ENCODE peak calls at places on chromosomes 7 and 10, in five cellular contexts. H, O, P, N and A are unnamed samples.

GRCh38 chr10:132520147-132520811 is 17.3 kb upstream of the INPP5A start:
- DNase-seq in O (peak), P (peak), N (no peak), H (peak), A (peak)

GRCh38 chr7:6448943-6449543 is 1.3 kb upstream of the DAGLB start:
- DNase-seq in P (peak), N (no peak), O (no peak), H (no peak), A (no peak)

GRCh38 chr7:19798986-19799385 is 25.6 kb upstream of the TMEM196 start:
- DNase-seq in N (no peak), H (no peak), P (no peak), O (no peak), A (no peak)

GRCh38 chr10:26064106-26064505 is 130.1 kb downstream of the MYO3A start:
- DNase-seq in N (no peak), H (no peak), O (no peak), P (no peak), A (no peak)

GRCh38 chr7:143882611-143883078 is 19.3 kb downstream of the TCAF1 start:
- DNase-seq in N (peak), H (peak), O (peak), P (peak), A (peak)

GRCh38 chr7:131336956-131337355 is 9.3 kb downstream of the MKLN1 start:
- DNase-seq in P (no peak), H (peak), O (no peak), N (no peak), A (peak)

GRCh38 chr7:37081436-37081835 is 357.1 kb upstream of the AOAH start:
- DNase-seq in O (peak), H (no peak), P (peak), N (no peak), A (peak)

GRCh38 chr7:27096756-27097514 is 1.1 kb upstream of the HOXA1 start:
- DNase-seq in P (peak), H (peak), O (peak), N (no peak), A (no peak)

GRCh38 chr7:67105382-67105781 is 108.7 kb downstream of the TYW1 start:
- DNase-seq in P (no peak), N (no peak), O (no peak), H (no peak), A (peak)

GRCh38 chr7:91193141-91193540 is 71.1 kb upstream of the FZD1 start:
- DNase-seq in N (no peak), H (peak), O (no peak), P (no peak), A (peak)

GRCh38 chr10:12978885-12979284 is 22.6 kb downstream of the CCDC3 start:
- DNase-seq in N (no peak), P (no peak), O (no peak), H (no peak), A (no peak)

GRCh38 chr7:151837285-151838042 is 39.5 kb downstream of the PRKAG2 start:
- DNase-seq in P (peak), O (no peak), N (no peak), H (no peak), A (peak)

GRCh38 chr7:157027568-157028527 is 17.4 kb upstream of the MNX1 start:
- DNase-seq in H (peak), P (peak), O (no peak), N (no peak), A (no peak)

GRCh38 chr10:59585046-59585700 is 124.5 kb downstream of the SLC16A9 start:
- DNase-seq in P (no peak), N (peak), H (no peak), O (no peak), A (no peak)

GRCh38 chr7:12738665-12739064 is 51.2 kb downstream of the ARL4A start:
- DNase-seq in P (no peak), O (no peak), N (no peak), H (no peak), A (no peak)

GRCh38 chr10:122911889-122912484 is 1.6 kb downstream of the FAM24A start:
- DNase-seq in N (peak), P (no peak), O (peak), H (peak), A (peak)

GRCh38 chr7:142500364-142500763 is 242.5 kb upstream of the PRSS58 start:
- DNase-seq in N (no peak), P (no peak), H (no peak), O (no peak), A (no peak)

GRCh38 chr10:124706462-124706857 is 37.7 kb downstream of the FAM53B start:
- DNase-seq in O (no peak), P (peak), H (no peak), N (no peak), A (no peak)

GRCh38 chr10:45001382-45002148 is 842 bp downstream of the ZNF22 start:
- DNase-seq in H (peak), P (peak), O (peak), N (peak), A (peak)

GRCh38 chr7:135186841-135187253 is 16.3 kb upstream of the CYREN start:
- DNase-seq in H (no peak), O (no peak), N (no peak), P (peak), A (no peak)

GRCh38 chr7:55366461-55367138 is 1.5 kb downstream of the LANCL2 start:
- DNase-seq in P (no peak), O (no peak), N (no peak), H (no peak), A (peak)

GRCh38 chr10:58373446-58373834 is 11.8 kb upstream of the TFAM start:
- DNase-seq in N (no peak), O (no peak), P (no peak), H (no peak), A (no peak)

GRCh38 chr10:117178190-117178589 is 19.1 kb upstream of the KCNK18 start:
- DNase-seq in P (no peak), H (no peak), N (no peak), O (no peak), A (no peak)

GRCh38 chr10:103374263-103374662 is 6.5 kb downstream of the TAF5 start:
- DNase-seq in H (no peak), O (no peak), P (no peak), N (no peak), A (no peak)

GRCh38 chr7:152762056-152762455 is 2.5 kb downstream of the ACTR3B start:
- DNase-seq in H (peak), O (no peak), P (no peak), N (no peak), A (peak)

GRCh38 chr10:128629111-128630096 is 503.2 kb upstream of the MKI67 start:
- DNase-seq in N (no peak), P (no peak), O (no peak), H (no peak), A (no peak)

GRCh38 chr10:131771634-131772358 is 129.0 kb upstream of the PPP2R2D start:
- DNase-seq in P (no peak), O (no peak), H (no peak), N (no peak), A (no peak)

GRCh38 chr10:102240467-102241036 is 760 bp downstream of the PITX3 start:
- DNase-seq in P (peak), O (no peak), H (peak), N (no peak), A (no peak)

GRCh38 chr10:44589931-44590330 is 205.0 kb upstream of the CXCL12 start:
- DNase-seq in O (no peak), H (no peak), N (peak), P (no peak), A (no peak)

GRCh38 chr7:50795831-50796230 is 13.1 kb upstream of the GRB10 start:
- DNase-seq in H (no peak), N (no peak), O (peak), P (peak), A (no peak)

GRCh38 chr10:43209064-43209455 is 57.8 kb downstream of the RASGEF1A start:
- DNase-seq in H (no peak), N (no peak), P (peak), O (no peak), A (no peak)

GRCh38 chr7:107253599-107253998 is 84.8 kb downstream of the HBP1 start:
- DNase-seq in O (no peak), P (no peak), N (no peak), H (no peak), A (no peak)

GRCh38 chr10:3835770-3836169 is 50.8 kb upstream of the KLF6 start:
- DNase-seq in P (no peak), H (no peak), N (no peak), O (no peak), A (no peak)

GRCh38 chr10:474946-475345 is 214.5 kb downstream of the DIP2C start:
- DNase-seq in P (peak), O (no peak), N (no peak), H (no peak), A (no peak)

GRCh38 chr10:474406-474805 is 215.1 kb downstream of the DIP2C start:
- DNase-seq in N (no peak), P (peak), H (no peak), O (no peak), A (no peak)

GRCh38 chr10:472241-472910 is 217.1 kb downstream of the DIP2C start:
- DNase-seq in O (no peak), H (no peak), P (peak), N (no peak), A (no peak)

GRCh38 chr10:469947-470338 is 219.5 kb downstream of the DIP2C start:
- DNase-seq in H (no peak), P (no peak), N (no peak), O (no peak), A (no peak)

DNA sequence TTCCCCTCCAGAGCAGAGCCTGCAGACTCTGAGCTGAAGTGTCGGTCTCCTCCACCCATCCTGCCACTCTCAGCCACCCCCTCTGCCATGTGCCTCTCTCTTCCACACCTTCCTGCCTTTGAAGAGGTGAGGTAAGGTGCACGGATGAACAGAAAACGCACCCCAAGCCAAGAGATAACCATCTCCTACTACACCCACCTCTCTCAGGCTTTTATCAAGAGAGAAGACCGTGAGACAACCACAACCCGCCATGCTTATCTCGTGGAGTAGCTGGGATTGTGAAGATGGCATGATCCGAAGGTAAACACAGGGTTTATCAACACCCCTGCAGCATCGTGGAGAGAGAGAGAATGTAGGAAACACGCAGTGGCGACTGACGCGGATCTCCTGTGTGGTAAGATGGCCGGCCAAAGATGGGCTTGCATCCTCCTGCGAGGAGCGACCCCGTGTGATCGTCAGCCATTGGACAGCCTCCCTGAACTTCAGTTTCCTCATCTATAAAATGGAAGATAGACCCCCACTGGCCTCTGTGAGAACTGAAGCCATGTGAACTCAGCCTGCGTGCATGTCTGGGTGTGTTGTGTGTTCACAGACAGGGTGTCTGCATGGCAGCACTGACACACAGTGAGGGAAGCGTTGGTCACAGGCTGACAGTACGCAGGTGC is 219.0 kb downstream of the DIP2C start:
- DNase-seq in P (peak), O (no peak), H (no peak), N (peak), A (no peak)
- H3K4me3 ChIP-seq in P (no peak), O (no peak), H (no peak), N (no peak), A (no peak)

DNA sequence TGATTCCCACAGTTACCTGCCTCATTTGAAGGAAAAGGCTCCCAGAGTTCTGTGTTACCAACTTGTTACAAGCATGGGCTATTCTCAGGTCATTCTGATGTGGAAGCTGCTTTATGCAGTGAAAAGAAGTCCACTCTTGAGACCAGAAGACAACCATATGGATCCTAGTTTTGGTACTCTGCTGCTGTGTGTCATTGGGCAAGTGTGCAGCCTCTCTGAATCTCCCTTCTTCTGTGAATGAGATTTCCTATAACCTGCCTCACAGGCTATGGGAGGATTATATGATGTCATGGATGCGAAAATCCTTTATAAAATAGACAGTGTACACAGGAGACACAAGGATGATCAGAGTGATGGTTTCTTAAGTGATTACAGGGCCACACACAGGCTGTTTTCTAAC is 166.1 kb downstream of the ARID5B start:
- DNase-seq in O (no peak), H (no peak), N (no peak), P (no peak), A (no peak)
- H3K4me3 ChIP-seq in O (no peak), H (no peak), N (no peak), P (no peak), A (no peak)

DNA sequence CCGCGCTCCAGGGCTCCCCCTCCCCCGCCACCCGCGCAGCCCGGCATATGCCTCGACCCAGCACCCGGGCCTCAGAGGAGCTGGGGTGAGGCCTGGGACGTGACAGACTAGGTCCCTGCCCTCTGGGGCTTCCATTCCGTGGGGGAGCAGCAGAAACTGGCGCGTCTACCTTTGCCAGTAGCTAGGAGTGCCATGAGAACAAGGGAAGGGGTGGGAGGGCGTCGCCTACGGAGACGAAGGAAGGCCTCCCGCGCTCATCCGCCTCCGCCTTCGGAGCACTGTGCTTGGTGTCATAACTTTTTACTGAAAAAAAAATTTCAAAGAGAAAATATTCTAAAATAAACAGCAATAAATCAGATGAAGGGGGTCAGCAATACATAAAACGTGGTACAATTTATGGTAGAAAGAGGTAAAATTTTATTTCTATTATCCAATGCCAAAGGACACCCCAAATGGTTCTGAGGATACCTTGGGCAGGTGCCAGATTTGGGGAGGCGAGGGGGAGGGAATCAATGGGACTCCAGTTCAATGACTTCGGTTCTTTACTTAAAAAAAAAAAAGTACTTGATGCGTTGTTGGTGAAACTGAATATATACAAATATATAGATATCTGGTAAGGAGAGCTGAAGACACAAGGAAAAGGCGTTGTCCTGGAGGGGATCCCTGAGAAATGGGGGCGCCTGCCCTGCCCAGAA is 35.1 kb upstream of the GRID1 start:
- DNase-seq in O (no peak), P (no peak), N (no peak), H (peak), A (peak)
- H3K4me3 ChIP-seq in O (peak), P (peak), N (peak), H (peak), A (peak)

GRCh38 chr10:87639493-87639892 is 20.2 kb upstream of the PAPSS2 start:
- DNase-seq in N (no peak), H (no peak), O (no peak), P (no peak), A (no peak)
- H3K4me3 ChIP-seq in N (no peak), H (no peak), O (no peak), P (no peak), A (no peak)

DNA sequence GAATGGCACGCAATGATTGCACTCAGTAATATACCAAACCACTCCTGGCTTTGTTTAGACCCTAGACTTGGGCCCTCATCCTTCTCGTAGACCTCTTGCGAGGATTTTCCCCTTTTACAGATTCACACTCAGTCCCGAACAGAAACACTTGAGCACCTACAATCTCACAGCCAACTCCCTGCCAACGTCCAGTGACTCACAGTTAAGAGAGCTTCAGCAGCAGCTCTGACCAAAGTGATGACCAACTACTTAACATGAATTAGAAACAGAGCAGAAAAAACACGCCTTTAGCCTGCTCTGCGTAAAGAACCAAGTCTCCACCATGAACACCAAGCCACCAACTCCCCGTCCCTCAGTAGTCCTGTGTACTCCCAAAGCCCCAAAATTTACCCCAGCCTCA is 2.2 kb downstream of the DNAJC30 start:
- DNase-seq in P (no peak), O (no peak), N (no peak), H (peak), A (peak)
- H3K4me3 ChIP-seq in P (no peak), O (no peak), N (no peak), H (peak), A (no peak)

GRCh38 chr10:112347709-112348671 is 25.9 kb upstream of the ACSL5 start:
- DNase-seq in O (no peak), P (no peak), N (no peak), H (no peak), A (no peak)
- H3K4me3 ChIP-seq in O (no peak), P (no peak), N (no peak), H (no peak), A (no peak)